ENCODE peak calls at places on chromosomes 13 and 19, in five cellular contexts. One of them, this sample, is unnamed.

GRCh38 chr13:20654156-20654555 is 49.3 kb upstream of the IL17D start:
- DNase-seq in hepatocyte: no peak
- DNase-seq in neural progenitor cell: no peak
- DNase-seq in GM23248: peak
- DNase-seq in PC-3: peak
- DNase-seq in this sample: no peak

GRCh38 chr13:93080166-93080565 is 146.4 kb upstream of the GPC6 start:
- DNase-seq in neural progenitor cell: no peak
- DNase-seq in hepatocyte: no peak
- DNase-seq in PC-3: no peak
- DNase-seq in GM23248: no peak
- DNase-seq in this sample: no peak

GRCh38 chr19:41887711-41888382 is 4.9 kb downstream of the ARHGEF1 start:
- DNase-seq in PC-3: peak
- DNase-seq in GM23248: peak
- DNase-seq in neural progenitor cell: no peak
- DNase-seq in hepatocyte: peak
- DNase-seq in this sample: peak

GRCh38 chr13:100637380-100637779 is 37.2 kb downstream of the TMTC4 start:
- DNase-seq in PC-3: no peak
- DNase-seq in hepatocyte: no peak
- DNase-seq in neural progenitor cell: no peak
- DNase-seq in GM23248: no peak
- DNase-seq in this sample: no peak

GRCh38 chr13:76286178-76286577 is 600.0 kb downstream of the KCTD12 start:
- DNase-seq in GM23248: peak
- DNase-seq in PC-3: peak
- DNase-seq in neural progenitor cell: no peak
- DNase-seq in hepatocyte: no peak
- DNase-seq in this sample: no peak

GRCh38 chr13:41222259-41222852 is 28.0 kb upstream of the KBTBD7 start:
- DNase-seq in PC-3: peak
- DNase-seq in GM23248: peak
- DNase-seq in neural progenitor cell: peak
- DNase-seq in hepatocyte: peak
- DNase-seq in this sample: peak

GRCh38 chr13:70090036-70090723 is 17.4 kb upstream of the ATXN8OS start:
- DNase-seq in PC-3: no peak
- DNase-seq in GM23248: no peak
- DNase-seq in neural progenitor cell: no peak
- DNase-seq in hepatocyte: no peak
- DNase-seq in this sample: no peak

GRCh38 chr19:53102701-53103140 is 501 bp downstream of the ZNF160 start:
- DNase-seq in hepatocyte: peak
- DNase-seq in PC-3: peak
- DNase-seq in neural progenitor cell: peak
- DNase-seq in GM23248: peak
- DNase-seq in this sample: peak

GRCh38 chr19:29172302-29172701 is 40.6 kb downstream of the UQCRFS1 start:
- DNase-seq in hepatocyte: no peak
- DNase-seq in PC-3: no peak
- DNase-seq in GM23248: no peak
- DNase-seq in neural progenitor cell: no peak
- DNase-seq in this sample: no peak

GRCh38 chr19:51002542-51003311 is 1.3 kb upstream of the KLK8 start:
- DNase-seq in hepatocyte: peak
- DNase-seq in neural progenitor cell: peak
- DNase-seq in PC-3: peak
- DNase-seq in GM23248: peak
- DNase-seq in this sample: peak
- TF ChIP-seq EZH2phosphoT487 in hepatocyte: no peak
- TF ChIP-seq EZH2phosphoT487 in neural progenitor cell: no peak
- TF ChIP-seq EZH2phosphoT487 in PC-3: no peak
- TF ChIP-seq EZH2phosphoT487 in GM23248: no peak
- TF ChIP-seq EZH2phosphoT487 in this sample: no peak

DNA sequence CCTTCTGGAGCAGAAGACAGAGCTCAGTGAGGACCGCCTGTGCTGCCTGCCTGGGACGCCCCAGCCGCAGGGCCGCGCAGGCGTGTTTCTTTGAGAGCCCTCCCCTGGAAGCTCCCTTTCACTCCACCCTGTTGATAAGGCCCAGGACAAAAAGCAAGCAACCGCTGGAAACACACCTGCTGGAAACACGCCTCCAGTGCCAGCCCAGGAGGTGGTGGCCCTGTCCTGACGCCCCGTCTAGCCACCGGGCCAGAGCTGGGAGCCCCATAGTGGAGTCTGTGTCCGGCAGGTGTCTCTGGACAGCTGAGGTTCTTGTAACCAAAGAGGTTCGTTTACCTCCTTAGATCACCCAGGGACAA is 173.8 kb downstream of the KATNAL1 start:
- DNase-seq in neural progenitor cell: no peak
- DNase-seq in hepatocyte: no peak
- DNase-seq in GM23248: no peak
- DNase-seq in PC-3: no peak
- DNase-seq in this sample: no peak
- H3K4me3 ChIP-seq in neural progenitor cell: no peak
- H3K4me3 ChIP-seq in hepatocyte: no peak
- H3K4me3 ChIP-seq in GM23248: no peak
- H3K4me3 ChIP-seq in PC-3: no peak
- H3K4me3 ChIP-seq in this sample: no peak

DNA sequence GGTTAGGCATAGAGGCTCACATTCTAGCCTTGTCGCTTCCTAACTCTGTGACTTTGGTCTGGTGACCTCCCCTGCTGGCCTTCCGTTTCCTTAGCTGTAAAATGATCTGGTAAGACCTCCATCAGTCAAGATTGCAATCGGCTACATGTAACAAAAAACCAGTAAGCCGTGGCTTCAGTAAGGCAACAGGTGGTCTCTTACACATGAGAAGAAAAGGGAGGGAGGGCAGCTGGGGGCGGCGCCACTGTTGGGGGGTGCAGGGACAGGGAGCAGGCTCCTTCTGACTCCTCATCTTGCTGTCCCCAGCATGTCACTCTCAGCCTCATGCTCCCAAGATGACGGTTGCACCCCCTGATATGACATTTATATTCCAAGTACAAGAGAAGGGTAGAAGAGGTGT is 148.0 kb downstream of the SIPA1L3 start:
- DNase-seq in hepatocyte: no peak
- DNase-seq in PC-3: no peak
- DNase-seq in GM23248: no peak
- DNase-seq in neural progenitor cell: peak
- DNase-seq in this sample: peak
- TF ChIP-seq EZH2phosphoT487 in hepatocyte: no peak
- TF ChIP-seq EZH2phosphoT487 in PC-3: no peak
- TF ChIP-seq EZH2phosphoT487 in GM23248: no peak
- TF ChIP-seq EZH2phosphoT487 in neural progenitor cell: no peak
- TF ChIP-seq EZH2phosphoT487 in this sample: no peak

DNA sequence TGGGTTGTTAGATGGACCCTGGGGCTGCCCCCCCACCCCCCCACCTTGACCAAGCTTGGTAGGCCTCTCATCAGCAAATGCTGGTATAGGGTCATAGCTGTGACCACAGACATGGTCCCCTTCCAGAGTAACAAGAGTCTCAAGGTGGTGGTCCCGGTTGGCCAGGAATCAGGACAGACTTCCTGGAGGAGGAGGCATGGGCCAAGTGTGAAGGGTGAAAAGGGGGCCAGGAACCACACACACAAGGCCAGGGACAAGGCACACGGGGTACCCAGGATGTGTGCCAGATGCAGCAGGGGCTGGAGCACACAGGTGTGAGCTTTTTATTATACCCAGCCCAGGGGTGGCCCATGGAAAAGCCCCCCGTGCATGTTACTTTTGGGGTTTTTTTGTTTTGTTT is 1.0 kb upstream of the MRI1 start:
- DNase-seq in hepatocyte: no peak
- DNase-seq in GM23248: no peak
- DNase-seq in PC-3: no peak
- DNase-seq in neural progenitor cell: no peak
- DNase-seq in this sample: no peak
- H3K4me3 ChIP-seq in hepatocyte: no peak
- H3K4me3 ChIP-seq in GM23248: no peak
- H3K4me3 ChIP-seq in PC-3: peak
- H3K4me3 ChIP-seq in neural progenitor cell: no peak
- H3K4me3 ChIP-seq in this sample: no peak

GRCh38 chr13:113903361-113903760 is 39.5 kb upstream of the GAS6 start:
- DNase-seq in PC-3: no peak
- DNase-seq in hepatocyte: no peak
- DNase-seq in neural progenitor cell: no peak
- DNase-seq in GM23248: peak
- DNase-seq in this sample: no peak
- TF ChIP-seq EZH2phosphoT487 in PC-3: no peak
- TF ChIP-seq EZH2phosphoT487 in hepatocyte: no peak
- TF ChIP-seq EZH2phosphoT487 in neural progenitor cell: no peak
- TF ChIP-seq EZH2phosphoT487 in GM23248: no peak
- TF ChIP-seq EZH2phosphoT487 in this sample: no peak

DNA sequence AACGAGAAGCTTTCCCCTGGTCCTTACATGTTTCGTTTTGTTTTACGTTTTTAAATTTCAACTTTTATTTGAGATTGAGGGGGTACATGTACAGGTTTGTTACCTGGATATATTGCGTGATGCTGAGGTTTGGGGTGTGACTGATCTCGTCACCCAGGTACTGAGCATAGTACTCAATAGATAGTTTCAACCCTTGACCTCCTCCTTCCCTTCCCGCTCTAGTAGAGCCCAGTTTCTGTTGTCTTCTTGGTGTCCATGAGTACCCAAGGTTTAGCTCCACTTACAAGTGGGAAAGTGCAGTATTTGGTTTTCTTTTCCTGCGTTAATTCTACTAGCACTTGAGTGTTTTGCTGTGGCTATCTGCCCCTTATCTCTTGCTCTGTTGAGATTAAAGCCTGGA is 47.1 kb downstream of the ARHGEF18 start:
- DNase-seq in GM23248: no peak
- DNase-seq in hepatocyte: no peak
- DNase-seq in PC-3: peak
- DNase-seq in neural progenitor cell: no peak
- DNase-seq in this sample: no peak
- H3K4me3 ChIP-seq in GM23248: peak
- H3K4me3 ChIP-seq in hepatocyte: peak
- H3K4me3 ChIP-seq in PC-3: peak
- H3K4me3 ChIP-seq in neural progenitor cell: peak
- H3K4me3 ChIP-seq in this sample: peak

GRCh38 chr13:108915095-108915633 is 285.8 kb downstream of the MYO16 start:
- DNase-seq in neural progenitor cell: no peak
- DNase-seq in GM23248: peak
- DNase-seq in PC-3: peak
- DNase-seq in hepatocyte: peak
- DNase-seq in this sample: peak
- TF ChIP-seq EZH2phosphoT487 in neural progenitor cell: no peak
- TF ChIP-seq EZH2phosphoT487 in GM23248: no peak
- TF ChIP-seq EZH2phosphoT487 in PC-3: no peak
- TF ChIP-seq EZH2phosphoT487 in hepatocyte: no peak
- TF ChIP-seq EZH2phosphoT487 in this sample: no peak

DNA sequence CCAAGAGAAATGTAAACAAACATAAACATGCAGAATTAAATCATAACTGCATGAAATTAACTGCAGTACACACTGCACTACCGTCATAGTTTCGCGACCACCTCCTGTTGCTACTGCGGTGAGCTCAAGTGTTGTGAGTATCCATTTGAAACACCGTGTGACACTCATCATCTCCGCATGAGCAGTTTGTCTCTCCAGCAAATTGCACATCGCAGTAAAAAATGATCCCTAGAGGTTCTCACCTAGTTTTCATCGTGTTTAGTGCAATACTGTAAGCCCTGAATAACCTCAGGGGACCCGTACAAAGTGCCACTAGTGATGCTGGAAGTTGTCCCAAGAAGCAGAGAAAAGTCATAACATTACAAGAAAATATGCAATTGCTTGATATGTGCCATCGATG is 147.7 kb downstream of the DPF1 start:
- DNase-seq in PC-3: no peak
- DNase-seq in hepatocyte: no peak
- DNase-seq in neural progenitor cell: no peak
- DNase-seq in GM23248: no peak
- DNase-seq in this sample: no peak
- H3K4me3 ChIP-seq in PC-3: no peak
- H3K4me3 ChIP-seq in hepatocyte: no peak
- H3K4me3 ChIP-seq in neural progenitor cell: no peak
- H3K4me3 ChIP-seq in GM23248: no peak
- H3K4me3 ChIP-seq in this sample: no peak

DNA sequence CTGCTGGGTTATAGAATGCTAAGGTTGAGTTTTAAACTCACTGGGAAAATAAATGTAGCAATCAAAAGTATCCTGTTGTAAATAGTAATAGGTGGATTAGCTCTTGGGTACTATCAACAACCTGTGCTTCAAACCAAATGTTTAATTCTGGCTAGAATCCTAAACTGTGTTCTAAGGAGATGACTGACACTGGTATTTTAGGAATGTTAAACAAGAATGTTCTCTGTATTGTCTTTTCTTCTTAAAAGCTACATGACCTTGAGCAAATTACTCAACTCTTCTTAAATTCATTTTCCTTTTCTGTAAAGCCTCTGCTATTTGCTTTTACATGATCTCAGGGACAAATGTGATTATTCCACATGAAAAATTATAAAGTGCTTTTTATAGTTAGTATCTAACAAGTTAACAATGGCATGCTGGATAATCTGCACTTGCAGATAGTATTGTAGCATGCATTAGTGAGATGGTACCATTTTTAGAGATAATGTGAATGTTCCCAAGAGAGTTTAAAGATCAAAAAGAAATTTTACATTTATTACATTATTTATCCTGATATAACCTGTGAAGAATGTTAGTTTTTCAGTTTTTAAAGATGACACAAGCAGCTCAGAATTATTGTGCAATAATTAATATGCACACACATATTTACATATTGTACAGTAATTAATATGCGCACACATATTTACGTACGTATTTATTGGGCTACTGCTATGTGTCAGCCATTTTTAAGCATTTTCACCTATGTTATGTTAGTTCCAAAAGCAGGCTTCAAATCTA is 13.6 kb upstream of the EPSTI1 start:
- DNase-seq in GM23248: peak
- DNase-seq in neural progenitor cell: no peak
- DNase-seq in hepatocyte: no peak
- DNase-seq in PC-3: peak
- DNase-seq in this sample: peak
- TF ChIP-seq EZH2phosphoT487 in GM23248: no peak
- TF ChIP-seq EZH2phosphoT487 in neural progenitor cell: no peak
- TF ChIP-seq EZH2phosphoT487 in hepatocyte: no peak
- TF ChIP-seq EZH2phosphoT487 in PC-3: no peak
- TF ChIP-seq EZH2phosphoT487 in this sample: no peak